ENCODE peak calls at places on chromosomes 2 and 18, in eight cellular contexts. S, H, X, P, Q, W, J and E are unnamed samples.

GRCh38 chr2:236049981-236050380 is 118.2 kb downstream of the GBX2 start:
- DNase-seq in H (no peak), S (no peak), X (no peak), J (no peak), W (no peak), P (no peak), Q (no peak), E (no peak)

GRCh38 chr18:47772374-47773248 is 157.8 kb downstream of the SMAD2 start:
- DNase-seq in J (peak), W (peak), H (peak), P (no peak), X (peak), Q (peak), S (peak), E (peak)

GRCh38 chr2:191318729-191319078 is 73.5 kb downstream of the MYO1B start:
- DNase-seq in X (no peak), J (no peak), Q (no peak), S (no peak), H (no peak), P (no peak), W (no peak), E (no peak)

GRCh38 chr2:120245520-120245835 is 7.2 kb upstream of the RALB start:
- DNase-seq in J (no peak), X (no peak), S (peak), P (no peak), W (no peak), Q (no peak), H (no peak), E (peak)

GRCh38 chr2:46686811-46687210 is 207.4 kb downstream of the TMEM247 start:
- DNase-seq in J (no peak), X (peak), P (no peak), Q (no peak), S (no peak), H (no peak), W (no peak), E (no peak)

GRCh38 chr2:33236457-33236856 is 240.0 kb upstream of the RASGRP3 start:
- DNase-seq in H (no peak), Q (no peak), S (peak), X (no peak), P (no peak), J (no peak), W (no peak), E (no peak)

GRCh38 chr2:198371329-198371728 is 566.9 kb downstream of the PLCL1 start:
- DNase-seq in Q (no peak), P (no peak), X (no peak), W (no peak), H (no peak), S (no peak), J (no peak), E (no peak)

GRCh38 chr2:48120112-48120511 is 213.8 kb upstream of the FBXO11 start:
- DNase-seq in Q (no peak), S (no peak), J (no peak), X (peak), P (no peak), W (no peak), H (no peak), E (no peak)

GRCh38 chr2:15899751-15900493 is 40.4 kb upstream of the MYCN start:
- DNase-seq in H (no peak), S (no peak), X (no peak), Q (no peak), P (no peak), W (no peak), J (no peak), E (no peak)

GRCh38 chr2:69789129-69789528 is 40.3 kb upstream of the GMCL1 start:
- DNase-seq in P (no peak), W (no peak), J (no peak), S (no peak), X (no peak), Q (peak), H (no peak), E (no peak)

GRCh38 chr2:48496867-48497266 is 33.1 kb upstream of the STON1 start:
- DNase-seq in W (no peak), X (no peak), S (no peak), H (no peak), P (no peak), J (no peak), Q (no peak), E (no peak)

GRCh38 chr18:7221424-7222155 is 9.3 kb upstream of the LRRC30 start:
- DNase-seq in W (no peak), P (no peak), S (peak), H (peak), X (peak), J (no peak), Q (peak), E (peak)

GRCh38 chr2:216379955-216380354 is 7.7 kb upstream of the MARCHF4 start:
- DNase-seq in W (no peak), J (no peak), H (no peak), Q (no peak), X (peak), S (no peak), P (no peak), E (no peak)

GRCh38 chr2:11102956-11103860 is 52.1 kb upstream of the SLC66A3 start:
- DNase-seq in H (no peak), X (peak), P (no peak), S (no peak), W (no peak), Q (no peak), J (no peak), E (no peak)

GRCh38 chr18:3603460-3604259 is 153.7 kb downstream of the TGIF1 start:
- DNase-seq in W (no peak), P (no peak), Q (peak), S (peak), J (no peak), X (peak), H (peak), E (peak)

GRCh38 chr18:629303-630150 is 27.9 kb upstream of the TYMS start:
- DNase-seq in X (no peak), W (no peak), J (no peak), Q (no peak), H (no peak), S (no peak), P (no peak), E (no peak)

GRCh38 chr2:85133751-85134254 is 611 bp downstream of the TCF7L1 start:
- DNase-seq in W (no peak), X (no peak), Q (no peak), S (peak), J (no peak), H (peak), P (no peak), E (no peak)